ENCODE peak calls at places on chromosomes 3 and 15, in four cellular contexts. I is tibial nerve, P is PC-3, W is sigmoid colon. L is an unnamed sample. For H3K4me1, the result is how much of the 10 kb centered on the place peaks cover.

GRCh38 chr3:74537857-74538256 is 76.6 kb downstream of the CNTN3 start:
- DNase-seq in I (no peak), P (no peak), W (no peak), L (no peak)

GRCh38 chr3:156382458-156383346 is 172.2 kb downstream of the SSR3 start:
- DNase-seq in I (no peak), P (peak), W (no peak), L (no peak)

GRCh38 chr3:42692667-42693529 is 7.6 kb downstream of the KLHL40 start:
- DNase-seq in I (no peak), P (peak), W (peak), L (no peak)

GRCh38 chr15:35362195-35362829 is 183.7 kb downstream of the DPH6 start:
- DNase-seq in I (no peak), P (no peak), W (no peak), L (no peak)

GRCh38 chr3:33377931-33378330 is 62.3 kb downstream of the UBP1 start:
- DNase-seq in I (no peak), P (peak), W (no peak), L (no peak)

GRCh38 chr3:1446531-1446930 is 353.7 kb downstream of the CNTN6 start:
- DNase-seq in I (no peak), P (no peak), W (no peak), L (no peak)

GRCh38 chr3:133258358-133258757 is 141.5 kb upstream of the BFSP2 start:
- DNase-seq in I (no peak), P (peak), W (no peak), L (no peak)

GRCh38 chr3:112640333-112640863 is 545 bp downstream of the CCDC80 start:
- DNase-seq in I (no peak), P (peak), W (peak), L (peak)

GRCh38 chr3:8619548-8619947 is 25.1 kb downstream of the SSUH2 start:
- DNase-seq in I (no peak), P (peak), W (peak), L (no peak)

GRCh38 chr3:48548731-48549705 is 7.6 kb downstream of the PFKFB4 start:
- DNase-seq in I (peak), P (peak), W (peak), L (peak)

GRCh38 chr15:47366884-47367283 is 350.4 kb upstream of the SEMA6D start:
- DNase-seq in I (no peak), P (peak), W (no peak), L (no peak)

GRCh38 chr3:128547368-128547987 is 54.5 kb upstream of the GATA2 start:
- DNase-seq in I (no peak), P (no peak), W (no peak), L (peak)

GRCh38 chr15:91498046-91498445 is 355.5 kb upstream of the SLCO3A1 start:
- DNase-seq in I (no peak), P (no peak), W (no peak), L (no peak)

GRCh38 chr15:57892181-57892580 is 173.3 kb downstream of the ALDH1A2 start:
- DNase-seq in I (no peak), P (no peak), W (no peak), L (no peak)

GRCh38 chr15:79450648-79451047 is 18.5 kb downstream of the MINAR1 start:
- DNase-seq in I (no peak), P (peak), W (no peak), L (no peak)

GRCh38 chr3:66401578-66402382 is 99.0 kb downstream of the LRIG1 start:
- DNase-seq in I (no peak), P (no peak), W (peak), L (no peak)

GRCh38 chr3:55519016-55519415 is 31.9 kb upstream of the WNT5A start:
- DNase-seq in I (no peak), P (peak), W (no peak), L (no peak)

GRCh38 chr3:16249336-16249735 is 15.4 kb downstream of the DPH3 start:
- DNase-seq in I (no peak), P (peak), W (no peak), L (no peak)

GRCh38 chr3:42012935-42013651 is 51.2 kb upstream of the ULK4 start:
- DNase-seq in I (no peak), P (peak), W (peak), L (no peak)

GRCh38 chr3:69142090-69142489 is 19.7 kb upstream of the LMOD3 start:
- DNase-seq in I (no peak), P (no peak), W (no peak), L (no peak)

GRCh38 chr15:89130194-89130593 is 41.9 kb downstream of the ABHD2 start:
- DNase-seq in I (no peak), P (no peak), W (no peak), L (no peak)

GRCh38 chr15:100890059-100890720 is 10.6 kb downstream of the ALDH1A3 start:
- DNase-seq in I (no peak), P (peak), W (peak), L (no peak)

GRCh38 chr15:62391565-62392262 is 226.6 kb upstream of the C2CD4B start:
- DNase-seq in I (peak), P (peak), W (peak), L (no peak)

GRCh38 chr3:124886168-124887051 is 755 bp downstream of the ITGB5 start:
- DNase-seq in I (no peak), P (peak), W (peak), L (no peak)

GRCh38 chr15:89200182-89200581 is 21.2 kb downstream of the RLBP1 start:
- DNase-seq in I (no peak), P (no peak), W (no peak), L (no peak)

GRCh38 chr15:44537728-44538240 is 837 bp downstream of the EIF3J start:
- DNase-seq in I (no peak), P (peak), W (no peak), L (no peak)

GRCh38 chr15:54618120-54618519 is 578.6 kb downstream of the RSL24D1 start:
- DNase-seq in I (no peak), P (no peak), W (no peak), L (no peak)

GRCh38 chr3:7407107-7407506 is 546.2 kb downstream of the GRM7 start:
- DNase-seq in I (no peak), P (no peak), W (no peak), L (no peak)
- TF ChIP-seq CTCF in I (no peak), P (no peak), W (no peak), L (no peak)

GRCh38 chr3:123299581-123299980 is 97.8 kb downstream of the SEC22A start:
- DNase-seq in I (no peak), P (no peak), W (peak), L (no peak)
- H3K4me1 ChIP-seq in I (under half), P (under half), W (under half), L (under half)

DNA sequence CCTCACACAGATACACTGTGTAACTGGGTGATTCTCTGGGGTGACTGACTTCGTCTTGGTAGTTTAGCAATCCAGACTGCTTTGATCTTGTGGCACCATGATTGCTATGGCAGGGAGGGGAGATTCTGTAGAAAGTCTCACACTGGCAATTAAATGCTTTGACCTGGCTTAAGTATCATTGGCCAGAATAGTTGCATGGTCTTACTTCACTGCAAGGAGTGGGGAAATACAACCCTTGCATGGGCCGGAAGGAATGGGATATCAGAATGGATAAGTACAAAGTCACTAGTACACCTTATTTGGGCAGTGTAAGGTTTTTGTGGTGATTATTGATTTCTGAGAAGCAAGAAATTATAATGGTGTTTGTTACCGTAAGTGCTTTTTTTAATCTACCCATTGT is 153.8 kb downstream of the UBE2E2 start:
- DNase-seq in I (no peak), P (no peak), W (no peak), L (no peak)
- H3K4me3 ChIP-seq in I (no peak), P (no peak), W (no peak), L (no peak)

GRCh38 chr3:14608298-14608697 is 43.3 kb upstream of the CCDC174 start:
- DNase-seq in I (no peak), P (peak), W (no peak), L (no peak)
- TF ChIP-seq CTCF in I (no peak), P (peak), W (no peak), L (no peak)

GRCh38 chr3:46713898-46714552 is 3.6 kb downstream of the PRSS50 start:
- DNase-seq in I (peak), P (no peak), W (peak), L (no peak)
- H3K4me1 ChIP-seq in I (under half), P (under half), W (under half), L (under half)